ENCODE peak calls at places on chromosomes 4 and X, in seven cellular contexts. One of them, this sample, is unnamed. For H3K9me3 and H3K4me1, the result is how much of the 10 kb centered on the place peaks cover.

GRCh38 chr4:89324671-89325070 is 17.1 kb upstream of the GPRIN3 start:
- DNase-seq in H9: no peak
- DNase-seq in psoas muscle: no peak
- DNase-seq in lung: no peak
- DNase-seq in sigmoid colon: no peak
- DNase-seq in pancreas: no peak
- DNase-seq in K562: no peak
- DNase-seq in this sample: no peak

GRCh38 chr4:160175064-160175643 is 1072.3 kb downstream of the RAPGEF2 start:
- DNase-seq in sigmoid colon: no peak
- DNase-seq in psoas muscle: no peak
- DNase-seq in lung: no peak
- DNase-seq in pancreas: no peak
- DNase-seq in H9: no peak
- DNase-seq in K562: no peak
- DNase-seq in this sample: no peak

GRCh38 chr4:63632858-63633257 is 776.4 kb downstream of the TECRL start:
- DNase-seq in lung: no peak
- DNase-seq in pancreas: no peak
- DNase-seq in psoas muscle: no peak
- DNase-seq in sigmoid colon: no peak
- DNase-seq in H9: no peak
- DNase-seq in K562: no peak
- DNase-seq in this sample: no peak

GRCh38 chr4:46354863-46355262 is 35.1 kb downstream of the GABRA2 start:
- DNase-seq in sigmoid colon: no peak
- DNase-seq in K562: no peak
- DNase-seq in psoas muscle: no peak
- DNase-seq in pancreas: no peak
- DNase-seq in lung: no peak
- DNase-seq in H9: no peak
- DNase-seq in this sample: no peak

GRCh38 chr4:54384563-54384962 is 155.5 kb downstream of the PDGFRA start:
- DNase-seq in lung: no peak
- DNase-seq in sigmoid colon: no peak
- DNase-seq in pancreas: no peak
- DNase-seq in psoas muscle: no peak
- DNase-seq in K562: peak
- DNase-seq in H9: no peak
- DNase-seq in this sample: peak

GRCh38 chrX:71183341-71183740 is 38.7 kb downstream of the NLGN3 start:
- DNase-seq in K562: no peak
- DNase-seq in pancreas: no peak
- DNase-seq in H9: no peak
- DNase-seq in lung: no peak
- DNase-seq in psoas muscle: no peak
- DNase-seq in sigmoid colon: no peak
- DNase-seq in this sample: no peak

GRCh38 chrX:1224954-1225353 is 12.5 kb upstream of the CRLF2 start:
- DNase-seq in psoas muscle: no peak
- DNase-seq in pancreas: no peak
- DNase-seq in lung: no peak
- DNase-seq in H9: peak
- DNase-seq in K562: no peak
- DNase-seq in sigmoid colon: peak
- DNase-seq in this sample: no peak

GRCh38 chr4:156615066-156615514 is 356.5 kb downstream of the PDGFC start:
- DNase-seq in lung: no peak
- DNase-seq in psoas muscle: no peak
- DNase-seq in pancreas: no peak
- DNase-seq in sigmoid colon: no peak
- DNase-seq in H9: no peak
- DNase-seq in K562: no peak
- DNase-seq in this sample: no peak

GRCh38 chr4:163090997-163091684 is 75.5 kb downstream of the NAF1 start:
- DNase-seq in pancreas: no peak
- DNase-seq in H9: no peak
- DNase-seq in sigmoid colon: no peak
- DNase-seq in psoas muscle: no peak
- DNase-seq in K562: no peak
- DNase-seq in lung: no peak
- DNase-seq in this sample: no peak

GRCh38 chrX:51855698-51856097 is 37.7 kb upstream of the MAGED1 start:
- DNase-seq in K562: no peak
- DNase-seq in pancreas: no peak
- DNase-seq in lung: no peak
- DNase-seq in sigmoid colon: no peak
- DNase-seq in psoas muscle: no peak
- DNase-seq in H9: no peak
- DNase-seq in this sample: no peak
- H3K9me3 ChIP-seq in K562: under half
- H3K9me3 ChIP-seq in pancreas: under half
- H3K9me3 ChIP-seq in lung: under half
- H3K9me3 ChIP-seq in sigmoid colon: under half
- H3K9me3 ChIP-seq in psoas muscle: under half
- H3K9me3 ChIP-seq in H9: under half
- H3K9me3 ChIP-seq in this sample: under half

GRCh38 chr4:120314969-120315368 is 248.3 kb upstream of the MAD2L1 start:
- DNase-seq in sigmoid colon: no peak
- DNase-seq in K562: no peak
- DNase-seq in lung: no peak
- DNase-seq in H9: no peak
- DNase-seq in pancreas: no peak
- DNase-seq in psoas muscle: no peak
- DNase-seq in this sample: no peak

GRCh38 chr4:120318447-120318846 is 251.8 kb upstream of the MAD2L1 start:
- DNase-seq in K562: no peak
- DNase-seq in sigmoid colon: no peak
- DNase-seq in lung: no peak
- DNase-seq in H9: no peak
- DNase-seq in psoas muscle: no peak
- DNase-seq in pancreas: no peak
- DNase-seq in this sample: no peak

GRCh38 chr4:120317713-120318112 is 251.1 kb upstream of the MAD2L1 start:
- DNase-seq in sigmoid colon: no peak
- DNase-seq in psoas muscle: no peak
- DNase-seq in lung: no peak
- DNase-seq in K562: no peak
- DNase-seq in H9: no peak
- DNase-seq in pancreas: no peak
- DNase-seq in this sample: no peak

GRCh38 chr4:120319230-120319761 is 252.6 kb upstream of the MAD2L1 start:
- DNase-seq in sigmoid colon: no peak
- DNase-seq in pancreas: no peak
- DNase-seq in lung: no peak
- DNase-seq in K562: no peak
- DNase-seq in H9: no peak
- DNase-seq in psoas muscle: no peak
- DNase-seq in this sample: no peak
- H3K4me1 ChIP-seq in sigmoid colon: under half
- H3K4me1 ChIP-seq in pancreas: under half
- H3K4me1 ChIP-seq in lung: under half
- H3K4me1 ChIP-seq in K562: under half
- H3K4me1 ChIP-seq in H9: under half
- H3K4me1 ChIP-seq in psoas muscle: under half
- H3K4me1 ChIP-seq in this sample: under half

GRCh38 chrX:38375888-38376287 is 23.5 kb downstream of the OTC start:
- DNase-seq in psoas muscle: no peak
- DNase-seq in lung: no peak
- DNase-seq in K562: peak
- DNase-seq in H9: no peak
- DNase-seq in pancreas: no peak
- DNase-seq in sigmoid colon: no peak
- DNase-seq in this sample: peak
- TF ChIP-seq CTCF in psoas muscle: peak
- TF ChIP-seq CTCF in lung: no peak
- TF ChIP-seq CTCF in K562: peak
- TF ChIP-seq CTCF in H9: peak
- TF ChIP-seq CTCF in pancreas: no peak
- TF ChIP-seq CTCF in sigmoid colon: no peak
- TF ChIP-seq CTCF in this sample: peak

GRCh38 chrX:66021758-66022741 is 17.8 kb downstream of the VSIG4 start:
- DNase-seq in lung: no peak
- DNase-seq in pancreas: no peak
- DNase-seq in H9: no peak
- DNase-seq in K562: peak
- DNase-seq in sigmoid colon: no peak
- DNase-seq in psoas muscle: no peak
- DNase-seq in this sample: no peak
- H3K9me3 ChIP-seq in lung: under half
- H3K9me3 ChIP-seq in pancreas: under half
- H3K9me3 ChIP-seq in H9: half or more
- H3K9me3 ChIP-seq in K562: under half
- H3K9me3 ChIP-seq in sigmoid colon: under half
- H3K9me3 ChIP-seq in psoas muscle: under half
- H3K9me3 ChIP-seq in this sample: under half

GRCh38 chr4:139555705-139556070 is 331 bp downstream of the SETD7 start:
- DNase-seq in H9: no peak
- DNase-seq in K562: no peak
- DNase-seq in lung: peak
- DNase-seq in pancreas: no peak
- DNase-seq in sigmoid colon: peak
- DNase-seq in psoas muscle: peak
- DNase-seq in this sample: peak

GRCh38 chr4:139556071-139556734 is at the start of gene SETD7:
- DNase-seq in pancreas: peak
- DNase-seq in lung: peak
- DNase-seq in H9: peak
- DNase-seq in K562: peak
- DNase-seq in sigmoid colon: peak
- DNase-seq in psoas muscle: peak
- DNase-seq in this sample: peak

GRCh38 chr4:139557506-139558110 is 1.6 kb upstream of the SETD7 start:
- DNase-seq in lung: peak
- DNase-seq in H9: no peak
- DNase-seq in K562: no peak
- DNase-seq in psoas muscle: no peak
- DNase-seq in sigmoid colon: no peak
- DNase-seq in pancreas: peak
- DNase-seq in this sample: peak

GRCh38 chr4:139558235-139559094 is 2.4 kb upstream of the SETD7 start:
- DNase-seq in sigmoid colon: peak
- DNase-seq in lung: no peak
- DNase-seq in K562: no peak
- DNase-seq in H9: no peak
- DNase-seq in psoas muscle: no peak
- DNase-seq in pancreas: peak
- DNase-seq in this sample: peak

GRCh38 chr4:139556735-139557505 is 901 bp upstream of the SETD7 start:
- DNase-seq in K562: peak
- DNase-seq in pancreas: peak
- DNase-seq in psoas muscle: peak
- DNase-seq in H9: peak
- DNase-seq in sigmoid colon: peak
- DNase-seq in lung: peak
- DNase-seq in this sample: peak
- H3K4me1 ChIP-seq in K562: under half
- H3K4me1 ChIP-seq in pancreas: under half
- H3K4me1 ChIP-seq in psoas muscle: under half
- H3K4me1 ChIP-seq in H9: under half
- H3K4me1 ChIP-seq in sigmoid colon: under half
- H3K4me1 ChIP-seq in lung: under half
- H3K4me1 ChIP-seq in this sample: under half

DNA sequence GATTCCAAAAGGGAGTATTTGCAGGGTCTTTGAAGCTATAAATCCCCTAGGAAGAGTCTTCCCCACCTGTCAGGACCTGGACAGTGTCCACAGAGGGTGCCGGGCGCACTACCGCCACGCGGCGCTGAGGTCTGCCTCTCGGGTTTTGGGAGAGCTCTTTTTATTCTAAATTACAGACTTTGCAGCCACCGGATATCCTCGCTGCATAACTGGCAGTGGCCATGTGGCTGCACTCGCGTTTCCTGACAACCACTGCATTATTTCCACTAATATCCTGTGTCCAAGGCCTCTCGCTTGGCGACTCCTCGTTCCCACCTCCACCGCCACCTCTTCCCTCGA is 608 bp upstream of the TMEM131L start:
- DNase-seq in H9: no peak
- DNase-seq in K562: peak
- DNase-seq in psoas muscle: peak
- DNase-seq in pancreas: peak
- DNase-seq in lung: peak
- DNase-seq in sigmoid colon: peak
- DNase-seq in this sample: peak
- TF ChIP-seq CTCF in H9: no peak
- TF ChIP-seq CTCF in K562: peak
- TF ChIP-seq CTCF in psoas muscle: peak
- TF ChIP-seq CTCF in pancreas: no peak
- TF ChIP-seq CTCF in lung: no peak
- TF ChIP-seq CTCF in sigmoid colon: peak
- TF ChIP-seq CTCF in this sample: no peak

GRCh38 chrX:153102436-153102835 is 30.2 kb downstream of the PNMA6A start:
- DNase-seq in pancreas: no peak
- DNase-seq in H9: no peak
- DNase-seq in sigmoid colon: no peak
- DNase-seq in lung: no peak
- DNase-seq in psoas muscle: no peak
- DNase-seq in K562: no peak
- DNase-seq in this sample: no peak
- H3K9me3 ChIP-seq in pancreas: under half
- H3K9me3 ChIP-seq in H9: half or more
- H3K9me3 ChIP-seq in sigmoid colon: under half
- H3K9me3 ChIP-seq in lung: under half
- H3K9me3 ChIP-seq in psoas muscle: under half
- H3K9me3 ChIP-seq in K562: under half
- H3K9me3 ChIP-seq in this sample: under half

GRCh38 chr4:52841707-52842456 is 20.2 kb upstream of the RASL11B start:
- DNase-seq in sigmoid colon: no peak
- DNase-seq in pancreas: no peak
- DNase-seq in H9: no peak
- DNase-seq in K562: no peak
- DNase-seq in lung: no peak
- DNase-seq in psoas muscle: no peak
- DNase-seq in this sample: no peak
- H3K4me1 ChIP-seq in sigmoid colon: under half
- H3K4me1 ChIP-seq in pancreas: under half
- H3K4me1 ChIP-seq in H9: under half
- H3K4me1 ChIP-seq in K562: under half
- H3K4me1 ChIP-seq in lung: under half
- H3K4me1 ChIP-seq in psoas muscle: under half
- H3K4me1 ChIP-seq in this sample: under half

DNA sequence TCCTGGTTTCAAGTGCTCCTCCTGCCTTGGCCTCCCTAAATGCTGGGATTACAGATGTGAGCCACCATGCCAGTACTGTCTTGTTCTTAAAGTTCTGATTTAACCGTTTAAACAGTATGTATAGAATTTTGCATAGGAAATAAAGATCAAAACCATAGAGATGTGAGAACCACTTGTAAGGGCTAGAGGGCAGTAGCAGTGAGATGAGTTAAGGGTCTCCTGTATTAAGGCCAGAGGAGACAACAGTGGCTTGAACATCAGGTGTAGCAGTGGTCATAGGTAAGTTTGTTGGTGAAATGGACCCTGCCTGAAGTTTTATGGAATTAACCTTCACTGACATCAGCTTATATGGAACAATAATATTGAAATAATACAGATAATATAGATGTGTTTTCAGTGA is 155.7 kb downstream of the SLC4A4 start:
- DNase-seq in lung: no peak
- DNase-seq in pancreas: no peak
- DNase-seq in psoas muscle: no peak
- DNase-seq in K562: no peak
- DNase-seq in sigmoid colon: no peak
- DNase-seq in H9: no peak
- DNase-seq in this sample: no peak
- TF ChIP-seq CTCF in lung: no peak
- TF ChIP-seq CTCF in pancreas: no peak
- TF ChIP-seq CTCF in psoas muscle: no peak
- TF ChIP-seq CTCF in K562: no peak
- TF ChIP-seq CTCF in sigmoid colon: no peak
- TF ChIP-seq CTCF in H9: peak
- TF ChIP-seq CTCF in this sample: no peak

This sample was measured in mucosa of descending colon.